ENCODE peak calls at places on chromosomes 7 and 10, in five cellular contexts. Q is epithelial cell of esophagus, H is T-helper 2 cell, X is hypothalamus, Z is GM12891. V is an unnamed sample.

GRCh38 chr10:130261766-130262165 is 125.6 kb downstream of the GLRX3 start:
- DNase-seq in H (no peak), Z (no peak), Q (no peak), X (no peak), V (no peak)

GRCh38 chr10:110852255-110852896 is 19.4 kb upstream of the PDCD4 start:
- DNase-seq in H (no peak), Z (no peak), X (no peak), Q (peak; percentile 98), V (no peak)

GRCh38 chr10:94423627-94424026 is 21.3 kb downstream of the TBC1D12 start:
- DNase-seq in X (no peak), Z (no peak), Q (no peak), H (no peak), V (no peak)

GRCh38 chr7:27179503-27180430 is 5.3 kb downstream of the HOXA11 start:
- DNase-seq in X (no peak), Q (peak; percentile 57), H (peak; percentile 41), Z (no peak), V (no peak)

GRCh38 chr7:10708447-10708846 is 265.2 kb upstream of the PHF14 start:
- DNase-seq in Z (no peak), X (no peak), Q (peak; percentile 49), H (no peak), V (no peak)

GRCh38 chr7:137873524-137873923 is 26.8 kb upstream of the DGKI start:
- DNase-seq in X (no peak), Z (no peak), H (no peak), Q (no peak), V (no peak)

GRCh38 chr7:36958094-36958718 is 233.9 kb upstream of the AOAH start:
- DNase-seq in X (no peak), Q (no peak), H (no peak), Z (no peak), V (no peak)

GRCh38 chr10:16673443-16673842 is 143.8 kb downstream of the RSU1 start:
- DNase-seq in H (no peak), Q (no peak), Z (no peak), X (no peak), V (no peak)

GRCh38 chr10:13784067-13784466 is 197.3 kb downstream of the PRPF18 start:
- DNase-seq in H (no peak), X (no peak), Q (peak; percentile 41), Z (no peak), V (no peak)